ENCODE peak calls at places on chromosomes 7 and 10, in ten cellular contexts. W is SJSA1; I is stimulated activated CD8-positive, alpha-beta memory T cell treated with anti-CD3 and anti-CD28 coated beads, Interleukin-7, amount 100 ng/mL, for 24 hours; P is lower leg skin; B is GM06990; O is AG09319; U is nephron progenitor cell; K is T-helper 1 cell; M is posterior vena cava; Z is mucosa of descending colon. G is an unnamed sample.
A peak's percentile ranks its signal among the peaks of the same experiment; 100 is the strongest.

GRCh38 chr10:113614304-113614703 is 49.5 kb downstream of the NRAP start:
- DNase-seq in I (no peak), O (no peak), W (no peak), P (no peak), M (no peak), B (no peak), U (no peak), K (no peak), Z (no peak), G (peak; percentile 63)

GRCh38 chr10:69864321-69864720 is 62.6 kb downstream of the COL13A1 start:
- DNase-seq in Z (no peak), K (no peak), O (no peak), M (no peak), B (no peak), P (no peak), U (no peak), I (no peak), W (peak; percentile 85), G (no peak)

GRCh38 chr7:105202561-105203130 is 186.1 kb downstream of the SRPK2 start:
- DNase-seq in I (no peak), Z (no peak), U (no peak), B (no peak), K (no peak), M (no peak), W (no peak), P (no peak), O (no peak), G (no peak)

GRCh38 chr7:139895141-139895829 is 66.2 kb downstream of the TBXAS1 start:
- DNase-seq in I (no peak), W (no peak), B (no peak), O (no peak), M (peak; percentile 80), P (no peak), Z (no peak), K (no peak), U (no peak), G (no peak)

GRCh38 chr7:124459101-124460052 is 306.2 kb downstream of the GPR37 start:
- DNase-seq in P (no peak), Z (no peak), I (no peak), K (no peak), U (no peak), W (no peak), O (no peak), B (no peak), M (no peak), G (no peak)

GRCh38 chr7:131897016-131897789 is 340.8 kb upstream of the PODXL start:
- DNase-seq in O (no peak), I (no peak), U (peak; percentile 50), P (no peak), M (no peak), B (no peak), K (no peak), W (peak; percentile 77), Z (no peak), G (no peak)

GRCh38 chr10:43809211-43809930 is 160.7 kb upstream of the ZNF32 start:
- DNase-seq in O (peak; percentile 92), B (no peak), I (no peak), W (peak; percentile 68), P (no peak), Z (no peak), K (no peak), U (peak; percentile 17), M (peak; percentile 77), G (no peak)

GRCh38 chr7:12685550-12685949 is 1.9 kb upstream of the ARL4A start:
- DNase-seq in M (no peak), B (no peak), W (no peak), I (no peak), U (peak; percentile 13), Z (no peak), O (no peak), P (peak; percentile 49), K (peak; percentile 8), G (no peak)

GRCh38 chr7:74429153-74429747 is 24.5 kb upstream of the GTF2IRD1 start:
- DNase-seq in M (peak; percentile 68), B (no peak), W (no peak), U (no peak), Z (no peak), O (no peak), K (no peak), I (no peak), P (no peak), G (no peak)

GRCh38 chr10:77351386-77351785 is 286.2 kb downstream of the KCNMA1 start:
- DNase-seq in B (no peak), K (no peak), I (no peak), M (no peak), W (peak; percentile 59), O (peak; percentile 16), U (no peak), P (no peak), Z (no peak), G (no peak)

GRCh38 chr10:103840747-103841085 is 14.7 kb downstream of the SH3PXD2A start:
- DNase-seq in I (no peak), U (no peak), Z (no peak), P (no peak), W (no peak), K (no peak), B (no peak), O (no peak), M (no peak), G (no peak)

GRCh38 chr10:80161321-80162084 is 29.0 kb downstream of the PLAC9 start:
- DNase-seq in K (no peak), I (no peak), P (no peak), Z (no peak), U (no peak), W (no peak), O (no peak), M (no peak), B (no peak), G (no peak)

GRCh38 chr7:26417911-26418413 is 126.3 kb downstream of the SNX10 start:
- DNase-seq in I (no peak), W (no peak), O (no peak), P (no peak), U (no peak), Z (no peak), K (no peak), M (no peak), B (no peak), G (no peak)

GRCh38 chr7:38179719-38180333 is 1.8 kb downstream of the STARD3NL start:
- DNase-seq in U (no peak), I (no peak), K (no peak), Z (no peak), M (no peak), W (no peak), O (no peak), B (no peak), P (no peak), G (no peak)

GRCh38 chr10:116704926-116705325 is 37.4 kb downstream of the HSPA12A start:
- DNase-seq in Z (no peak), W (no peak), O (no peak), M (peak; percentile 58), I (no peak), B (no peak), K (no peak), U (no peak), P (no peak), G (peak; percentile 59)

GRCh38 chr7:95687759-95688343 is 84.5 kb upstream of the DYNC1I1 start:
- DNase-seq in W (no peak), I (no peak), Z (no peak), P (no peak), U (peak; percentile 34), B (no peak), M (no peak), K (no peak), O (no peak), G (no peak)

GRCh38 chr10:78754269-78755074 is 314.3 kb upstream of the ZMIZ1 start:
- DNase-seq in Z (no peak), U (no peak), M (peak; percentile 52), K (no peak), O (no peak), P (no peak), W (no peak), B (no peak), I (no peak), G (no peak)

GRCh38 chr7:33874943-33875342 is 30.4 kb upstream of the BMPER start:
- DNase-seq in I (no peak), U (no peak), B (no peak), O (peak; percentile 68), P (no peak), M (no peak), Z (no peak), W (no peak), K (no peak), G (no peak)

GRCh38 chr7:86788948-86789347 is 145.2 kb downstream of the GRM3 start:
- DNase-seq in O (no peak), B (peak; percentile 20), K (no peak), P (no peak), M (no peak), W (no peak), Z (no peak), U (no peak), I (no peak), G (no peak)

GRCh38 chr7:98785929-98786571 is 83.8 kb downstream of the TMEM130 start:
- DNase-seq in P (no peak), W (peak; percentile 77), K (no peak), B (no peak), O (no peak), M (no peak), I (no peak), U (no peak), Z (no peak), G (no peak)

GRCh38 chr10:59098387-59098786 is 78.1 kb upstream of the PHYHIPL start:
- DNase-seq in B (no peak), I (no peak), P (no peak), O (peak; percentile 71), M (no peak), W (peak; percentile 66), U (no peak), K (no peak), Z (no peak), G (no peak)

GRCh38 chr10:112732277-112732891 is 217.7 kb upstream of the TCF7L2 start:
- DNase-seq in I (no peak), B (no peak), P (no peak), K (no peak), O (no peak), Z (no peak), M (no peak), W (no peak), U (no peak), G (no peak)

GRCh38 chr7:121544726-121545125 is 148.6 kb upstream of the FAM3C start:
- DNase-seq in B (peak; percentile 47), Z (no peak), K (no peak), P (no peak), I (no peak), O (peak; percentile 41), W (peak; percentile 55), M (no peak), U (no peak), G (no peak)

GRCh38 chr7:27165655-27166474 is 528 bp upstream of the HOXA9 start:
- DNase-seq in U (peak; percentile 60), B (no peak), P (no peak), I (no peak), O (no peak), W (no peak), K (no peak), Z (peak; percentile 78), M (peak; percentile 82), G (no peak)

GRCh38 chr7:113294750-113295149 is 176.4 kb upstream of the SMIM30 start:
- DNase-seq in W (no peak), M (no peak), K (no peak), Z (no peak), B (no peak), U (no peak), P (no peak), O (no peak), I (no peak), G (no peak)

GRCh38 chr7:130008941-130009847 is 42.0 kb downstream of the ZC3HC1 start:
- DNase-seq in K (no peak), Z (peak; percentile 44), W (no peak), I (no peak), M (peak; percentile 76), P (peak; percentile 28), U (no peak), O (no peak), B (peak; percentile 32), G (no peak)

GRCh38 chr10:31362023-31362641 is 43.1 kb downstream of the ZEB1 start:
- DNase-seq in W (no peak), B (no peak), M (no peak), I (no peak), U (no peak), Z (no peak), K (no peak), P (no peak), O (no peak), G (no peak)

GRCh38 chr10:102785818-102786217 is 42.1 kb downstream of the WBP1L start:
- DNase-seq in W (no peak), Z (no peak), P (no peak), B (no peak), U (no peak), I (no peak), M (no peak), K (no peak), O (no peak), G (no peak)

G was measured in cardiac septum.